ENCODE peak calls at places on chromosomes 12 and 14, in seven cellular contexts. O is T-helper 2 cell, X is NCI-H1417, B is lower lobe of right lung, S is fibroblast of the aortic adventitia, Q is amniotic stem cell, H is H9. M is an unnamed sample.

GRCh38 chr14:102805454-102805891 is 28.2 kb downstream of the TRAF3 start:
- DNase-seq in B (no peak), X (no peak), H (peak; percentile 54), Q (peak; percentile 35), O (peak; percentile 19), S (peak; percentile 23), M (no peak)

GRCh38 chr14:61101803-61102548 is 120.9 kb downstream of the SLC38A6 start:
- DNase-seq in X (no peak), H (peak; percentile 66), B (no peak), S (peak; percentile 84), O (no peak), Q (no peak), M (no peak)

GRCh38 chr14:101595887-101596721 is 34.8 kb downstream of the DIO3 start:
- DNase-seq in H (no peak), O (no peak), B (no peak), X (no peak), Q (no peak), S (no peak), M (no peak)

GRCh38 chr12:66688836-66689439 is 10.1 kb upstream of the GRIP1 start:
- DNase-seq in Q (no peak), O (no peak), H (peak; percentile 92), B (no peak), X (peak; percentile 78), S (peak; percentile 11), M (no peak)

GRCh38 chr14:91175802-91176201 is 61.9 kb downstream of the DGLUCY start:
- DNase-seq in O (no peak), Q (no peak), H (no peak), X (peak; percentile 17), S (no peak), B (no peak), M (no peak)

GRCh38 chr12:121582583-121583333 is 1.9 kb upstream of the KDM2B start:
- DNase-seq in B (no peak), Q (no peak), H (peak; percentile 87), S (peak; percentile 45), X (no peak), O (no peak), M (no peak)

GRCh38 chr14:65594153-65594881 is 181.8 kb downstream of the FUT8 start:
- DNase-seq in S (no peak), O (no peak), B (peak; percentile 57), X (no peak), H (peak; percentile 71), Q (no peak), M (no peak)

GRCh38 chr12:122099856-122100255 is 21.3 kb downstream of the MLXIP start:
- DNase-seq in X (no peak), B (no peak), S (no peak), Q (no peak), O (no peak), H (no peak), M (no peak)

GRCh38 chr12:85004199-85004598 is 31.9 kb downstream of the TSPAN19 start:
- DNase-seq in S (no peak), B (no peak), O (no peak), Q (no peak), H (no peak), X (no peak), M (no peak)

GRCh38 chr12:47312794-47313426 is 233.2 kb upstream of the AMIGO2 start:
- DNase-seq in H (no peak), O (no peak), B (no peak), X (no peak), Q (no peak), S (no peak), M (no peak)

GRCh38 chr14:78983126-78983525 is 813.0 kb downstream of the NRXN3 start:
- DNase-seq in X (no peak), H (no peak), S (peak; percentile 90), B (no peak), O (no peak), Q (no peak), M (no peak)

GRCh38 chr14:94427016-94427613 is 25.5 kb downstream of the SERPINA11 start:
- DNase-seq in S (no peak), B (no peak), Q (no peak), H (no peak), O (no peak), X (no peak), M (no peak)

GRCh38 chr14:71363961-71364360 is 456.7 kb downstream of the PCNX1 start:
- DNase-seq in O (no peak), S (peak; percentile 90), H (no peak), Q (no peak), B (no peak), X (no peak), M (no peak)

GRCh38 chr14:104657563-104658324 is 31.7 kb upstream of the INF2 start:
- DNase-seq in O (no peak), Q (no peak), X (no peak), S (no peak), B (no peak), H (no peak), M (peak; percentile 27)

GRCh38 chr14:42110167-42110566 is 503.5 kb downstream of the LRFN5 start:
- DNase-seq in B (no peak), H (peak; percentile 39), O (no peak), S (peak; percentile 71), Q (no peak), X (no peak), M (no peak)